ENCODE peak calls at places on chromosomes 11 and 22, in eight cellular contexts. C, O, L, P, K, A, U and T are unnamed samples.
A peak's percentile ranks its signal among the peaks of the same experiment; 100 is the strongest.

GRCh38 chr11:35280727-35281126 is 138.6 kb downstream of the SLC1A2 start:
- DNase-seq in C (no peak), O (no peak), L (no peak), P (no peak), K (no peak), A (no peak), U (no peak), T (no peak)

GRCh38 chr22:50191041-50191740 is 5.5 kb downstream of the TRABD start:
- DNase-seq in C (no peak), O (no peak), L (no peak), P (peak; percentile 88), K (peak; percentile 61), A (no peak), U (no peak), T (no peak)

GRCh38 chr11:85953491-85954143 is 98.4 kb downstream of the CCDC83 start:
- DNase-seq in C (no peak), O (peak; percentile 75), L (peak; percentile 18), P (no peak), K (no peak), A (no peak), U (no peak), T (no peak)

GRCh38 chr11:41320233-41320993 is 139.0 kb downstream of the LRRC4C start:
- DNase-seq in C (no peak), O (no peak), L (no peak), P (no peak), K (no peak), A (no peak), U (no peak), T (no peak)

GRCh38 chr22:18082467-18082866 is 4.7 kb downstream of the PEX26 start:
- DNase-seq in C (no peak), O (no peak), L (no peak), P (no peak), K (no peak), A (no peak), U (no peak), T (no peak)

GRCh38 chr22:46052801-46053562 is 76.0 kb upstream of the WNT7B start:
- DNase-seq in C (peak; percentile 53), O (peak; percentile 61), L (no peak), P (no peak), K (peak; percentile 80), A (no peak), U (no peak), T (no peak)

GRCh38 chr11:64659417-64660144 is 63.4 kb downstream of the NRXN2 start:
- DNase-seq in C (peak; percentile 88), O (peak; percentile 54), L (peak; percentile 73), P (no peak), K (no peak), A (no peak), U (no peak), T (peak; percentile 74)

GRCh38 chr11:12215192-12215591 is 104.8 kb downstream of the MICAL2 start:
- DNase-seq in C (no peak), O (no peak), L (no peak), P (no peak), K (no peak), A (peak; percentile 54), U (no peak), T (no peak)

GRCh38 chr11:77236901-77237300 is 64.6 kb downstream of the GDPD4 start:
- DNase-seq in C (no peak), O (no peak), L (no peak), P (no peak), K (no peak), A (no peak), U (no peak), T (no peak)

GRCh38 chr11:15845261-15845660 is 511.1 kb downstream of the SOX6 start:
- DNase-seq in C (no peak), O (no peak), L (no peak), P (no peak), K (no peak), A (no peak), U (no peak), T (no peak)

GRCh38 chr22:38248280-38248679 is 24.5 kb downstream of the TMEM184B start:
- DNase-seq in C (no peak), O (no peak), L (no peak), P (no peak), K (no peak), A (no peak), U (no peak), T (no peak)

GRCh38 chr11:86741489-86742435 is 58.6 kb upstream of the PRSS23 start:
- DNase-seq in C (peak; percentile 89), O (peak; percentile 74), L (no peak), P (no peak), K (no peak), A (peak; percentile 61), U (no peak), T (peak; percentile 79)

GRCh38 chr11:62443390-62444201 is 24.8 kb downstream of the SCGB1A1 start:
- DNase-seq in C (no peak), O (no peak), L (no peak), P (no peak), K (no peak), A (no peak), U (no peak), T (no peak)

GRCh38 chr11:27933992-27934829 is 173.7 kb downstream of the KIF18A start:
- DNase-seq in C (peak; percentile 6), O (peak; percentile 93), L (no peak), P (no peak), K (no peak), A (peak; percentile 4), U (peak; percentile 59), T (peak; percentile 67)

DNA sequence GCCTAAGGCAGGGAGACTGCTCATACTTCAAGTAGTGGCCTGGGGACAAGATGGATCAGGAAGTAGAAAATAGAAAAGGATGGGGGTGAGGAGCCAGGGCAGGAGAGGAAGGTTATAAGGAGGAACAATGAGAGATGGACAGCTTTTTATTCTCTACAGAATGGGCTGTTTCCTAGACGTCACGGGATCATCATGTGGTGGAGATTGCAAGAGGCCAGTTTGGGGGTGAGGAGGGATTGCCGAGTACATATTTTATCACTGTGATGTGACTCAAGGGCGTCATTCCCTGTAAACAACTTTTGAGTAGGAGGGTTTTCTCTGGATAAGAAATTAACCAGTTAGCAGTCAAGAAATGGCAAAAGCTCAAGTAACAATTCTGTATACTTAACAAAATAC is 406.3 kb downstream of the ETS1 start:
- DNase-seq in C (no peak), O (peak; percentile 54), L (no peak), P (no peak), K (no peak), A (no peak), U (no peak), T (no peak)
- H3K27ac ChIP-seq in C (peak overlapping the region; percentile 45), O (no peak overlapping the region), L (no peak overlapping the region), P (no peak overlapping the region), K (no peak overlapping the region), A (no peak overlapping the region), U (no peak overlapping the region), T (peak overlapping the region; percentile 90)

GRCh38 chr11:110832080-110832479 is 119.8 kb upstream of the ARHGAP20 start:
- DNase-seq in C (no peak), O (no peak), L (no peak), P (no peak), K (no peak), A (no peak), U (no peak), T (no peak)
- H3K27ac ChIP-seq in C (no peak overlapping the region), O (peak overlapping the region; percentile 63), L (no peak overlapping the region), P (no peak overlapping the region), K (no peak overlapping the region), A (no peak overlapping the region), U (no peak overlapping the region), T (peak overlapping the region; percentile 65)

GRCh38 chr22:28187612-28188011 is 268.6 kb upstream of the PITPNB start:
- DNase-seq in C (no peak), O (no peak), L (no peak), P (no peak), K (no peak), A (no peak), U (no peak), T (no peak)
- H3K27ac ChIP-seq in C (no peak overlapping the region), O (no peak overlapping the region), L (no peak overlapping the region), P (no peak overlapping the region), K (no peak overlapping the region), A (no peak overlapping the region), U (no peak overlapping the region), T (no peak overlapping the region)

GRCh38 chr11:119700030-119700429 is 29.0 kb downstream of the NECTIN1 start:
- DNase-seq in C (no peak), O (no peak), L (no peak), P (no peak), K (no peak), A (no peak), U (no peak), T (no peak)

GRCh38 chr11:119697882-119698281 is 31.1 kb downstream of the NECTIN1 start:
- DNase-seq in C (no peak), O (no peak), L (no peak), P (no peak), K (no peak), A (no peak), U (no peak), T (no peak)

GRCh38 chr11:119699227-119699626 is 29.8 kb downstream of the NECTIN1 start:
- DNase-seq in C (peak; percentile 68), O (peak; percentile 51), L (no peak), P (no peak), K (peak; percentile 71), A (peak; percentile 84), U (no peak), T (no peak)

GRCh38 chr11:119696378-119697157 is 32.4 kb downstream of the NECTIN1 start:
- DNase-seq in C (peak; percentile 99), O (no peak), L (peak; percentile 21), P (no peak), K (no peak), A (peak; percentile 59), U (no peak), T (peak; percentile 98)

GRCh38 chr11:119697445-119697844 is 31.6 kb downstream of the NECTIN1 start:
- DNase-seq in C (no peak), O (no peak), L (no peak), P (no peak), K (no peak), A (no peak), U (no peak), T (no peak)
- H3K27ac ChIP-seq in C (peak overlapping the region; percentile 97), O (no peak overlapping the region), L (no peak overlapping the region), P (no peak overlapping the region), K (no peak overlapping the region), A (no peak overlapping the region), U (no peak overlapping the region), T (peak overlapping the region; percentile 99)

GRCh38 chr11:78562398-78562797 is 12.3 kb downstream of the NARS2 start:
- DNase-seq in C (no peak), O (peak; percentile 70), L (no peak), P (no peak), K (no peak), A (no peak), U (no peak), T (no peak)
- H3K27ac ChIP-seq in C (no peak overlapping the region), O (peak overlapping the region; percentile 79), L (no peak overlapping the region), P (no peak overlapping the region), K (peak overlapping the region; percentile 47), A (peak overlapping the region; percentile 1), U (no peak overlapping the region), T (peak overlapping the region; percentile 6)

GRCh38 chr11:69970785-69971535 is 107.2 kb upstream of the ANO1 start:
- DNase-seq in C (no peak), O (no peak), L (no peak), P (no peak), K (no peak), A (no peak), U (no peak), T (no peak)
- H3K27ac ChIP-seq in C (no peak overlapping the region), O (no peak overlapping the region), L (no peak overlapping the region), P (no peak overlapping the region), K (no peak overlapping the region), A (peak overlapping the region; percentile 7), U (no peak overlapping the region), T (no peak overlapping the region)

GRCh38 chr11:111513240-111513605 is 1.0 kb upstream of the BTG4 start:
- DNase-seq in C (peak; percentile 90), O (no peak), L (no peak), P (no peak), K (no peak), A (no peak), U (no peak), T (peak; percentile 79)
- H3K27ac ChIP-seq in C (peak overlapping the region; percentile 62), O (no peak overlapping the region), L (no peak overlapping the region), P (no peak overlapping the region), K (no peak overlapping the region), A (no peak overlapping the region), U (no peak overlapping the region), T (peak overlapping the region; percentile 53)